ENCODE peak calls at places on chromosome X, in four cellular contexts. One of them, this sample, is unnamed.

GRCh38 chrX:68534696-68535095 is 35.8 kb downstream of the YIPF6 start:
- DNase-seq in breast epithelium: no peak
- DNase-seq in endothelial cell of umbilical vein: no peak
- DNase-seq in sigmoid colon: no peak
- DNase-seq in this sample: no peak

GRCh38 chrX:139967300-139967699 is 2.0 kb upstream of the CXorf66 start:
- DNase-seq in breast epithelium: no peak
- DNase-seq in endothelial cell of umbilical vein: no peak
- DNase-seq in sigmoid colon: no peak
- DNase-seq in this sample: no peak

GRCh38 chrX:56564182-56564885 is 907 bp downstream of the UBQLN2 start:
- DNase-seq in breast epithelium: no peak
- DNase-seq in endothelial cell of umbilical vein: peak; percentile 40
- DNase-seq in sigmoid colon: no peak
- DNase-seq in this sample: no peak

GRCh38 chrX:23660766-23661132 is 6.5 kb upstream of the PRDX4 start:
- DNase-seq in breast epithelium: no peak
- DNase-seq in endothelial cell of umbilical vein: no peak
- DNase-seq in sigmoid colon: no peak
- DNase-seq in this sample: no peak

GRCh38 chrX:43615677-43616076 is 40.4 kb upstream of the MAOA start:
- DNase-seq in breast epithelium: peak; percentile 28
- DNase-seq in endothelial cell of umbilical vein: no peak
- DNase-seq in sigmoid colon: no peak
- DNase-seq in this sample: no peak

GRCh38 chrX:50971390-50971789 is 60.9 kb downstream of the BMP15 start:
- DNase-seq in breast epithelium: no peak
- DNase-seq in endothelial cell of umbilical vein: no peak
- DNase-seq in sigmoid colon: no peak
- DNase-seq in this sample: no peak

GRCh38 chrX:26649534-26649933 is 433.6 kb downstream of the MAGEB5 start:
- DNase-seq in breast epithelium: no peak
- DNase-seq in endothelial cell of umbilical vein: no peak
- DNase-seq in sigmoid colon: no peak
- DNase-seq in this sample: no peak

GRCh38 chrX:119573840-119574393 is 446 bp upstream of the UBE2A start:
- DNase-seq in breast epithelium: no peak
- DNase-seq in endothelial cell of umbilical vein: peak; percentile 57
- DNase-seq in sigmoid colon: peak; percentile 75
- DNase-seq in this sample: peak; percentile 25

GRCh38 chrX:23554304-23554703 is 113.0 kb upstream of the PRDX4 start:
- DNase-seq in breast epithelium: no peak
- DNase-seq in endothelial cell of umbilical vein: peak; percentile 25
- DNase-seq in sigmoid colon: no peak
- DNase-seq in this sample: no peak

GRCh38 chrX:115564243-115564642 is 3.3 kb downstream of the PLS3 start:
- DNase-seq in breast epithelium: no peak
- DNase-seq in endothelial cell of umbilical vein: peak; percentile 37
- DNase-seq in sigmoid colon: no peak
- DNase-seq in this sample: no peak

GRCh38 chrX:23844502-23845138 is 61.6 kb downstream of the SAT1 start:
- DNase-seq in breast epithelium: no peak
- DNase-seq in endothelial cell of umbilical vein: peak; percentile 83
- DNase-seq in sigmoid colon: no peak
- DNase-seq in this sample: no peak

GRCh38 chrX:47607091-47607490 is 12.6 kb downstream of the SYN1 start:
- DNase-seq in breast epithelium: no peak
- DNase-seq in endothelial cell of umbilical vein: no peak
- DNase-seq in sigmoid colon: no peak
- DNase-seq in this sample: no peak

GRCh38 chrX:2401590-2402360 is 99.0 kb downstream of the DHRSX start:
- DNase-seq in breast epithelium: peak; percentile 71
- DNase-seq in endothelial cell of umbilical vein: no peak
- DNase-seq in sigmoid colon: no peak
- DNase-seq in this sample: no peak

GRCh38 chrX:13091111-13091765 is 46.8 kb upstream of the FAM9C start:
- DNase-seq in breast epithelium: no peak
- DNase-seq in endothelial cell of umbilical vein: no peak
- DNase-seq in sigmoid colon: no peak
- DNase-seq in this sample: no peak

GRCh38 chrX:147978931-147979330 is 2.2 kb upstream of the FMR1NB start:
- DNase-seq in breast epithelium: no peak
- DNase-seq in endothelial cell of umbilical vein: no peak
- DNase-seq in sigmoid colon: no peak
- DNase-seq in this sample: no peak

GRCh38 chrX:139192386-139192961 is 338.1 kb upstream of the F9 start:
- DNase-seq in breast epithelium: no peak
- DNase-seq in endothelial cell of umbilical vein: no peak
- DNase-seq in sigmoid colon: no peak
- DNase-seq in this sample: no peak

GRCh38 chrX:54786972-54787371 is 11.1 kb downstream of the ITIH6 start:
- DNase-seq in breast epithelium: no peak
- DNase-seq in endothelial cell of umbilical vein: no peak
- DNase-seq in sigmoid colon: no peak
- DNase-seq in this sample: no peak

GRCh38 chrX:155767101-155767878 is 113.9 kb upstream of the VAMP7 start:
- DNase-seq in breast epithelium: peak; percentile 24
- DNase-seq in endothelial cell of umbilical vein: peak; percentile 74
- DNase-seq in sigmoid colon: peak; percentile 71
- DNase-seq in this sample: no peak

GRCh38 chrX:151393514-151393913 is 3.5 kb upstream of the VMA21 start:
- DNase-seq in breast epithelium: no peak
- DNase-seq in endothelial cell of umbilical vein: no peak
- DNase-seq in sigmoid colon: no peak
- DNase-seq in this sample: no peak

GRCh38 chrX:45750639-45751038 is 550.0 kb upstream of the DIPK2B start:
- DNase-seq in breast epithelium: peak; percentile 57
- DNase-seq in endothelial cell of umbilical vein: no peak
- DNase-seq in sigmoid colon: peak; percentile 67
- DNase-seq in this sample: no peak
- TF ChIP-seq POLR2AphosphoS5 in breast epithelium: no peak
- TF ChIP-seq POLR2AphosphoS5 in endothelial cell of umbilical vein: peak; percentile 21
- TF ChIP-seq POLR2AphosphoS5 in sigmoid colon: no peak
- TF ChIP-seq POLR2AphosphoS5 in this sample: no peak

DNA sequence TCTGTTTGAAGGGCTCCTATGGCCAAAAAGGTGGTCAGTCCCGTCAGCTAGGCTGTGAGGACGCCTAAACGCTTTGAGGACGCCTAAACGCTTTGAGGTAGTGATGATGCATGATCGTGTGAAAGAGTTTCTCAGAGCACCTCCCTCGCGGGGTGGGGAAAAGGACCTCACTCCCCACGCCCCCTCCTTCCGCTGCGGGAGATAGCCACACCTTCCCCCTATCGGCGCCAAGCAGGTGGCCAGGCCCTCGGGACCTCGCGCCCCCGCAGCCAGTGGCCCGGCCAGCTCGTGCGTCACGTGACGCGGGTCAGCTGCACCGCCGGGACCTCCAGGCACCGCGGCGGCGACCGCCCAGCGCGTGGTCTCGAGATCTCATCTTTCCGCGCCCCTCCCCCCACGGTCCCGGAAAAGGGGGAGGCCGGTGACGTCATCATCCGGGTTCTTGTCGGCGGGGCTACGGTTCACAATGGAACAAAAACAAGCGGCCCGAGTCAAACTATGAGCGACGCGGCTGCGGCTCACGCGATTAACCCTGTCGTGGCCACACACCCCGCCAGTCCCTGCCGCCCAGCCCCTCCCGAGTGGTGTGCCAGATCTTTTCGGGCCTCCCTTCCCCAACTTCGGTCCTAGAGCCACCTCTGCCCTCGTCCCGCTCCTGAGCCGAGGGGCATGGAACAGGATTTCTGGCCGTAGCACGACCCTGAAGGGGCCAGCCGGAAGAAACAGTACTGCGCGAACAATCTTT is 713 bp upstream of the USP9X start:
- DNase-seq in breast epithelium: peak; percentile 98
- DNase-seq in endothelial cell of umbilical vein: peak; percentile 97
- DNase-seq in sigmoid colon: peak; percentile 100
- DNase-seq in this sample: peak; percentile 54
- TF ChIP-seq POLR2A in breast epithelium: peak; percentile 57
- TF ChIP-seq POLR2A in endothelial cell of umbilical vein: peak; percentile 78
- TF ChIP-seq POLR2A in sigmoid colon: peak; percentile 75
- TF ChIP-seq POLR2A in this sample: peak; percentile 80

GRCh38 chrX:261167-261857 is 19.9 kb upstream of the PLCXD1 start:
- DNase-seq in breast epithelium: peak; percentile 10
- DNase-seq in endothelial cell of umbilical vein: no peak
- DNase-seq in sigmoid colon: peak; percentile 57
- DNase-seq in this sample: no peak
- TF ChIP-seq POLR2AphosphoS5 in breast epithelium: no peak
- TF ChIP-seq POLR2AphosphoS5 in endothelial cell of umbilical vein: no peak
- TF ChIP-seq POLR2AphosphoS5 in sigmoid colon: no peak
- TF ChIP-seq POLR2AphosphoS5 in this sample: no peak

GRCh38 chrX:18674788-18675735 is 3.2 kb upstream of the RS1 start:
- DNase-seq in breast epithelium: peak; percentile 66
- DNase-seq in endothelial cell of umbilical vein: peak; percentile 80
- DNase-seq in sigmoid colon: peak; percentile 85
- DNase-seq in this sample: peak; percentile 67
- TF ChIP-seq POLR2A in breast epithelium: peak; percentile 58
- TF ChIP-seq POLR2A in endothelial cell of umbilical vein: no peak
- TF ChIP-seq POLR2A in sigmoid colon: no peak
- TF ChIP-seq POLR2A in this sample: peak; percentile 22

DNA sequence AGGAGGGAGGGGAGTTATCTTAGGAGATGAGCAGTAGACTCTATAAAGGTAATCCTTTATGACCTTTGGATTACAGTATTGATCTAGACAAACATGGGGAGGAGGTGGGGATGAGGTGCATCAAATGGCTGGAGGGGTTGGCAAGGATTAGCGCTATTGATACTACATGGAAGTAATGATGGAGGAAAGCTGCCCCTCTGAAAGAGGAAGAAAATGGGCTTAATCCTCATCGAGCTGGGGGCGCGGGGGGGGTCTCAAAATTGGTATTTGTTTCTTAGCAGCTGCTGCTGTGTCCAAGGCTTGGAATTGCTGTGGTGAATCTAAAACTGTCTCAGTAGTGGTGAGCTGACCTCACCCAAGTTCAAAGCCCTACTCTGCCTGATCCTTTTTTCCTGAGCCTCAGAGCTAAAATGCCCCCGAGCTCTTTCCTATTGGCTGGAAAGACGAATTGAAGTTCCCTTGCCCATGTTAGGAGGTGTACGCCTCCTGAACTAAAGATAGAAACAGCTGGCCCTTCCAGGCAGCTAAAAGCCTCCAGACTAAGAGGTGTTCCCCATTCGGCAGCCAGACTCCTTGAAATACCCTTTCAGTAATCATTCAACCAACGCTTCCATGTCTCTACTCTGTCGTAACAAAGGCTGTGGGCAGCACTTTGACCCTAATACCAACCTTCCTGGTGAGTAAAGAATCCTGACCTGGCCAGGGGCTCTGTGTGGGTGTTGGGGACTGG is at the start of gene ITGB1BP2:
- DNase-seq in breast epithelium: no peak
- DNase-seq in endothelial cell of umbilical vein: peak; percentile 1
- DNase-seq in sigmoid colon: peak; percentile 66
- DNase-seq in this sample: no peak
- TF ChIP-seq POLR2AphosphoS5 in breast epithelium: no peak
- TF ChIP-seq POLR2AphosphoS5 in endothelial cell of umbilical vein: no peak
- TF ChIP-seq POLR2AphosphoS5 in sigmoid colon: peak; percentile 71
- TF ChIP-seq POLR2AphosphoS5 in this sample: peak; percentile 63

DNA sequence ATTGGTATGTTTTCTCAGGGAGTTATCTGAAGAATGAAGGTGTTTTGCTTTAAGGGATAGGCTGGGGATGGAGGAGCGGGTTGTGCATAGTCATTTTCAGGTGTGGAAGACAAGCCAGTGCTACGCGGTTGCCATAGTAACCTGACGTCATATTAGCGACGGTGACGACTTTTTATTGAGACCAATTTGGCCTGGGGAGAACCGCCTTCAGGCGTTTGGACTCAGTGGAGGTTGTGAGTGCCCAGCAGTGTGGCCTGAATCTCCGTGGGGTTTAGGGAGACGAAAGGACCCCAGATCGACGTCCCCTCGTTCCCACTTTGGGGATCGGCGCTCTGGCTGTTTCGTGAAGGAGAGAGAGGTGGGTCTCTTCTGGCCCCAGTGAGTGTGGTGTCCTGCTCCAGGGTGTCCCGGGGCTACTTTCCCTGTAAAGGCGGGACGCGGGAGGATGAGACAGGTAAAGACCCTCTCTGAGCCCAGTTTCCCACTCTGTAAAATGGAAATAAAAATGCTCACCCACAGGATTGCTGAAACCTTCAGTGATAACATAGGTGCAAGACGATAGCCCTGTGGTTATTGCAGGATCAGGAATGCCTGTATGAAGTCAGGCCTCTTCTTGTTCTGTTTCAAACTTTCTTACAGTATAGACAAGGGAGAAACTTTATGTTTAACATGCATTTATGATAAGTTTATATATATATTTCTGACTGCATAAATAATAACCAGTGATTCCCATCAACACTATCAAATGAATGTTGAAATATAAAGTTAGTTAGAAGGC is 48.6 kb downstream of the GPRASP3 start:
- DNase-seq in breast epithelium: peak; percentile 72
- DNase-seq in endothelial cell of umbilical vein: peak; percentile 88
- DNase-seq in sigmoid colon: peak; percentile 90
- DNase-seq in this sample: no peak
- TF ChIP-seq POLR2A in breast epithelium: no peak
- TF ChIP-seq POLR2A in endothelial cell of umbilical vein: no peak
- TF ChIP-seq POLR2A in sigmoid colon: no peak
- TF ChIP-seq POLR2A in this sample: peak; percentile 67

GRCh38 chrX:153769158-153769864 is 5.3 kb downstream of the PLXNB3 start:
- DNase-seq in breast epithelium: no peak
- DNase-seq in endothelial cell of umbilical vein: no peak
- DNase-seq in sigmoid colon: peak; percentile 65
- DNase-seq in this sample: peak; percentile 23
- TF ChIP-seq POLR2AphosphoS5 in breast epithelium: no peak
- TF ChIP-seq POLR2AphosphoS5 in endothelial cell of umbilical vein: no peak
- TF ChIP-seq POLR2AphosphoS5 in sigmoid colon: no peak
- TF ChIP-seq POLR2AphosphoS5 in this sample: no peak